ENCODE peak calls at places on chromosomes 5 and 9, in four cellular contexts. V is CD8-positive, alpha-beta memory T cell; Q is GM12891; C is GM03348. X is an unnamed sample.

GRCh38 chr5:135829681-135830383 is 4.6 kb upstream of the SLC25A48 start:
- DNase-seq in V (no peak), Q (peak; percentile 66), C (peak; percentile 85), X (peak; percentile 67)

GRCh38 chr5:170579623-170580022 is 75.8 kb downstream of the KCNIP1 start:
- DNase-seq in V (no peak), Q (no peak), C (no peak), X (no peak)

GRCh38 chr5:174448041-174448440 is 276.3 kb upstream of the MSX2 start:
- DNase-seq in V (no peak), Q (no peak), C (no peak), X (no peak)

GRCh38 chr9:133758228-133758627 is 20.1 kb upstream of the SARDH start:
- DNase-seq in V (no peak), Q (no peak), C (no peak), X (no peak)

GRCh38 chr9:27791311-27791710 is 218.0 kb upstream of the C9orf72 start:
- DNase-seq in V (no peak), Q (no peak), C (no peak), X (no peak)

GRCh38 chr5:40405230-40405629 is 274.5 kb upstream of the PTGER4 start:
- DNase-seq in V (no peak), Q (no peak), C (peak; percentile 9), X (no peak)

GRCh38 chr5:151570512-151571269 is 20.4 kb downstream of the FAT2 start:
- DNase-seq in V (no peak), Q (no peak), C (no peak), X (no peak)

GRCh38 chr5:60295423-60295822 is 401.9 kb upstream of the PDE4D start:
- DNase-seq in V (no peak), Q (no peak), C (peak; percentile 10), X (peak; percentile 9)

GRCh38 chr5:171596391-171596878 is 177.0 kb downstream of the FGF18 start:
- DNase-seq in V (no peak), Q (no peak), C (peak; percentile 31), X (no peak)

GRCh38 chr5:1298723-1299510 is 4.0 kb upstream of the TERT start:
- DNase-seq in V (no peak), Q (no peak), C (no peak), X (no peak)

GRCh38 chr5:179323026-179323571 is 22.2 kb downstream of the ADAMTS2 start:
- DNase-seq in V (no peak), Q (no peak), C (no peak), X (no peak)

GRCh38 chr5:135310328-135310989 is 88.6 kb downstream of the MACROH2A1 start:
- DNase-seq in V (no peak), Q (no peak), C (peak; percentile 36), X (no peak)

GRCh38 chr5:130549884-130550552 is 615.0 kb downstream of the HINT1 start:
- DNase-seq in V (no peak), Q (no peak), C (no peak), X (no peak)

GRCh38 chr5:54523534-54523933 is 6.0 kb downstream of the SNX18 start:
- DNase-seq in V (no peak), Q (no peak), C (no peak), X (no peak)

GRCh38 chr9:4550777-4551476 is 60.7 kb downstream of the SLC1A1 start:
- DNase-seq in V (peak; percentile 26), Q (no peak), C (no peak), X (no peak)

GRCh38 chr9:34589656-34590375 is at the start of gene CNTFR:
- DNase-seq in V (no peak), Q (no peak), C (peak; percentile 41), X (no peak)

GRCh38 chr9:113509463-113509862 is 45.9 kb downstream of the RGS3 start:
- DNase-seq in V (no peak), Q (no peak), C (peak; percentile 80), X (no peak)

GRCh38 chr5:61202213-61202612 is 39.9 kb upstream of the SMIM15 start:
- DNase-seq in V (no peak), Q (no peak), C (peak; percentile 14), X (peak; percentile 14)

GRCh38 chr5:73412597-73412988 is 36.0 kb downstream of the FOXD1 start:
- DNase-seq in V (no peak), Q (no peak), C (no peak), X (no peak)

GRCh38 chr9:105835721-105836120 is 141.4 kb downstream of the TMEM38B start:
- DNase-seq in V (no peak), Q (no peak), C (no peak), X (no peak)

GRCh38 chr5:32445831-32446614 is 1.5 kb upstream of the ZFR start:
- DNase-seq in V (no peak), Q (no peak), C (no peak), X (no peak)

GRCh38 chr9:130835441-130836298 is 616 bp downstream of the ABL1 start:
- DNase-seq in V (peak; percentile 9), Q (peak; percentile 49), C (peak; percentile 65), X (peak; percentile 67)

GRCh38 chr5:131323378-131323777 is 59.5 kb downstream of the CDC42SE2 start:
- DNase-seq in V (no peak), Q (no peak), C (no peak), X (no peak)

GRCh38 chr5:16540421-16540820 is 74.8 kb upstream of the ZNF622 start:
- DNase-seq in V (no peak), Q (no peak), C (peak; percentile 77), X (no peak)

GRCh38 chr5:111198281-111198948 is 25.8 kb upstream of the CAMK4 start:
- DNase-seq in V (no peak), Q (no peak), C (no peak), X (no peak)

GRCh38 chr9:123267481-123268239 is 726 bp downstream of the STRBP start:
- DNase-seq in V (peak; percentile 11), Q (no peak), C (no peak), X (no peak)

GRCh38 chr9:78023003-78023741 is 8.4 kb downstream of the GNAQ start:
- DNase-seq in V (no peak), Q (no peak), C (peak; percentile 39), X (no peak)

GRCh38 chr5:126624534-126624933 is 23.8 kb downstream of the PHAX start:
- DNase-seq in V (no peak), Q (no peak), C (peak; percentile 82), X (no peak)

GRCh38 chr9:35660966-35661413 is 2.9 kb downstream of the CCDC107 start:
- DNase-seq in V (no peak), Q (no peak), C (peak; percentile 51), X (no peak)

GRCh38 chr9:38038307-38039089 is 30.5 kb downstream of the SHB start:
- DNase-seq in V (no peak), Q (peak; percentile 39), C (no peak), X (peak; percentile 53)

GRCh38 chr5:66840527-66841013 is 244.4 kb downstream of the MAST4 start:
- DNase-seq in V (no peak), Q (peak; percentile 17), C (no peak), X (peak; percentile 56)

GRCh38 chr5:167861134-167861930 is 430.1 kb upstream of the WWC1 start:
- DNase-seq in V (no peak), Q (no peak), C (peak; percentile 31), X (no peak)

GRCh38 chr5:136890431-136891148 is 525.2 kb upstream of the TRPC7 start:
- DNase-seq in V (no peak), Q (no peak), C (no peak), X (no peak)

GRCh38 chr5:61280766-61281427 is 51.2 kb upstream of the ZSWIM6 start:
- DNase-seq in V (peak; percentile 17), Q (no peak), C (no peak), X (no peak)

GRCh38 chr5:149598966-149599365 is 17.7 kb downstream of the ARHGEF37 start:
- DNase-seq in V (no peak), Q (no peak), C (no peak), X (no peak)

GRCh38 chr9:80699551-80699998 is 989.8 kb downstream of the TLE1 start:
- DNase-seq in V (no peak), Q (no peak), C (no peak), X (no peak)

GRCh38 chr5:17944046-17944445 is 309.8 kb downstream of the TAF11L14 start:
- DNase-seq in V (no peak), Q (no peak), C (no peak), X (no peak)

GRCh38 chr9:127583605-127584053 is 28.4 kb upstream of the STXBP1 start:
- DNase-seq in V (no peak), Q (no peak), C (no peak), X (no peak)